ENCODE peak calls at places on chromosomes 12 and 14, in five cellular contexts. J is effector memory CD4-positive, alpha-beta T cell; H is GM04504; S is SW480; Z is WTC11. L is an unnamed sample.

GRCh38 chr12:113462117-113462774 is 9.4 kb downstream of the LHX5 start:
- DNase-seq in J (peak), S (peak), Z (peak), H (peak), L (peak)

GRCh38 chr14:100816286-100816949 is 9.5 kb upstream of the MEG3 start:
- DNase-seq in H (no peak), J (no peak), Z (no peak), S (no peak), L (no peak)

GRCh38 chr12:9674226-9674590 is 4.7 kb downstream of the CLEC2D start:
- DNase-seq in Z (no peak), H (no peak), J (peak), S (no peak), L (no peak)

GRCh38 chr14:68937790-68938514 is 41.1 kb downstream of the ACTN1 start:
- DNase-seq in S (peak), Z (peak), H (no peak), J (no peak), L (no peak)

GRCh38 chr12:108854453-108855283 is 2.7 kb downstream of the SSH1 start:
- DNase-seq in Z (no peak), H (peak), J (no peak), S (peak), L (peak)

GRCh38 chr14:79043194-79043889 is 873.2 kb downstream of the NRXN3 start:
- DNase-seq in Z (no peak), J (no peak), S (no peak), H (no peak), L (no peak)

GRCh38 chr14:69363055-69363454 is 35.0 kb downstream of the ERH start:
- DNase-seq in S (no peak), Z (peak), H (no peak), J (no peak), L (no peak)

GRCh38 chr12:95358111-95359083 is 115.6 kb upstream of the METAP2 start:
- DNase-seq in H (no peak), S (no peak), J (no peak), Z (no peak), L (no peak)

GRCh38 chr12:47207005-47207717 is 127.4 kb upstream of the AMIGO2 start:
- DNase-seq in S (no peak), Z (no peak), H (no peak), J (peak), L (no peak)

GRCh38 chr14:75452900-75453816 is 25.3 kb downstream of the JDP2 start:
- DNase-seq in H (peak), J (no peak), Z (peak), S (peak), L (peak)

GRCh38 chr12:123000578-123000977 is 20.1 kb downstream of the ARL6IP4 start:
- DNase-seq in Z (no peak), S (no peak), H (no peak), J (no peak), L (no peak)

GRCh38 chr12:40390980-40391379 is 166.2 kb downstream of the LRRK2 start:
- DNase-seq in J (no peak), H (no peak), S (no peak), Z (no peak), L (no peak)

GRCh38 chr12:103392722-103393121 is 103.0 kb downstream of the C12orf42 start:
- DNase-seq in S (no peak), Z (no peak), H (no peak), J (no peak), L (no peak)

GRCh38 chr14:38391334-38391733 is 135.4 kb upstream of the CLEC14A start:
- DNase-seq in S (no peak), Z (no peak), J (no peak), H (peak), L (peak)

GRCh38 chr12:110200124-110200417 is 75.9 kb downstream of the IFT81 start:
- DNase-seq in S (no peak), Z (no peak), H (no peak), J (no peak), L (no peak)

GRCh38 chr14:90911121-90911520 is 94.9 kb upstream of the TTC7B start:
- DNase-seq in Z (no peak), H (no peak), J (no peak), S (no peak), L (no peak)

GRCh38 chr12:27309995-27310315 is 22.7 kb upstream of the BMAL2 start:
- DNase-seq in Z (no peak), S (no peak), J (no peak), H (no peak), L (no peak)

GRCh38 chr12:53049582-53050318 is at the start of gene TNS2:
- DNase-seq in J (no peak), S (peak), H (no peak), Z (peak), L (no peak)

GRCh38 chr14:44149597-44149996 is 357.5 kb downstream of the FSCB start:
- DNase-seq in J (no peak), H (no peak), Z (peak), S (peak), L (no peak)

L was measured in amniotic stem cell.